ENCODE peak calls at places on chromosomes 16 and 17, in six cellular contexts. M is IMR-90, Z is fibroblast of gingiva, P is endothelial cell, Y is Kasumi-1, T is fibroblast of the conjunctiva. Q is an unnamed sample.

GRCh38 chr17:2892305-2892971 is 96.2 kb downstream of the RAP1GAP2 start:
- DNase-seq in M (peak), Z (peak), P (no peak), Y (no peak), T (peak), Q (peak)

GRCh38 chr17:7260601-7261376 is 1.5 kb downstream of the CLDN7 start:
- DNase-seq in M (no peak), Z (no peak), P (peak), Y (no peak), T (no peak), Q (no peak)

GRCh38 chr17:30290696-30291570 is 811 bp downstream of the BLMH start:
- DNase-seq in M (peak), Z (peak), P (peak), Y (no peak), T (no peak), Q (no peak)

GRCh38 chr16:3819741-3820724 is 60.5 kb downstream of the CREBBP start:
- DNase-seq in M (peak), Z (peak), P (no peak), Y (no peak), T (peak), Q (no peak)

GRCh38 chr17:75245011-75245410 is 16.4 kb downstream of the GGA3 start:
- DNase-seq in M (no peak), Z (no peak), P (no peak), Y (no peak), T (no peak), Q (no peak)

GRCh38 chr16:28163699-28164584 is 47.8 kb downstream of the XPO6 start:
- DNase-seq in M (peak), Z (peak), P (no peak), Y (no peak), T (peak), Q (no peak)

GRCh38 chr17:10649031-10649430 is 8.1 kb downstream of the MYH3 start:
- DNase-seq in M (peak), Z (peak), P (no peak), Y (no peak), T (no peak), Q (no peak)

GRCh38 chr16:9058211-9058610 is 33.2 kb upstream of the HAPSTR1 start:
- DNase-seq in M (no peak), Z (no peak), P (no peak), Y (no peak), T (no peak), Q (no peak)

GRCh38 chr17:74919440-74920305 is 3.4 kb downstream of the USH1G start:
- DNase-seq in M (no peak), Z (no peak), P (peak), Y (no peak), T (no peak), Q (no peak)

GRCh38 chr17:49515196-49515770 is 20.2 kb downstream of the NGFR start:
- DNase-seq in M (peak), Z (peak), P (no peak), Y (peak), T (peak), Q (peak)

GRCh38 chr16:82715833-82716232 is 89.1 kb downstream of the CDH13 start:
- DNase-seq in M (no peak), Z (no peak), P (no peak), Y (no peak), T (no peak), Q (no peak)

GRCh38 chr16:50309156-50309526 is 42.8 kb downstream of the ADCY7 start:
- DNase-seq in M (no peak), Z (no peak), P (no peak), Y (no peak), T (no peak), Q (no peak)

GRCh38 chr17:2054262-2054739 is 602 bp upstream of the HIC1 start:
- DNase-seq in M (peak), Z (no peak), P (no peak), Y (no peak), T (no peak), Q (no peak)

GRCh38 chr17:42236760-42237159 is 39.4 kb downstream of the STAT5B start:
- DNase-seq in M (no peak), Z (no peak), P (no peak), Y (no peak), T (no peak), Q (no peak)

GRCh38 chr17:73291260-73291801 is 20.5 kb downstream of the CDC42EP4 start:
- DNase-seq in M (peak), Z (peak), P (no peak), Y (peak), T (peak), Q (no peak)

GRCh38 chr16:89855986-89856385 is 17.4 kb upstream of the TCF25 start:
- DNase-seq in M (no peak), Z (no peak), P (no peak), Y (no peak), T (no peak), Q (no peak)

GRCh38 chr16:63998-64913 is 8.2 kb downstream of the RHBDF1 start:
- DNase-seq in M (no peak), Z (no peak), P (no peak), Y (no peak), T (no peak), Q (no peak)

GRCh38 chr16:7628981-7629380 is 296.3 kb downstream of the RBFOX1 start:
- DNase-seq in M (no peak), Z (no peak), P (no peak), Y (no peak), T (no peak), Q (no peak)

GRCh38 chr16:54816471-54816870 is 114.2 kb upstream of the IRX5 start:
- DNase-seq in M (no peak), Z (no peak), P (no peak), Y (peak), T (no peak), Q (no peak)

GRCh38 chr17:8001976-8002645 is at the start of gene GUCY2D:
- DNase-seq in M (no peak), Z (no peak), P (no peak), Y (no peak), T (no peak), Q (no peak)

GRCh38 chr16:66107661-66108060 is 258.8 kb upstream of the CDH5 start:
- DNase-seq in M (peak), Z (no peak), P (no peak), Y (no peak), T (peak), Q (no peak)

GRCh38 chr17:81512984-81513668 is 527 bp upstream of the ACTG1 start:
- DNase-seq in M (peak), Z (peak), P (peak), Y (peak), T (no peak), Q (no peak)

GRCh38 chr17:59669411-59669810 is 37.8 kb downstream of the PTRH2 start:
- DNase-seq in M (no peak), Z (no peak), P (no peak), Y (no peak), T (no peak), Q (no peak)

GRCh38 chr16:82178352-82178751 is 8.3 kb upstream of the MPHOSPH6 start:
- DNase-seq in M (no peak), Z (no peak), P (no peak), Y (no peak), T (no peak), Q (no peak)

GRCh38 chr17:69723741-69724140 is 309.2 kb downstream of the MAP2K6 start:
- DNase-seq in M (no peak), Z (no peak), P (no peak), Y (no peak), T (no peak), Q (no peak)

GRCh38 chr16:81582655-81583441 is 138.2 kb downstream of the CMIP start:
- DNase-seq in M (no peak), Z (peak), P (no peak), Y (no peak), T (no peak), Q (no peak)

GRCh38 chr16:10929853-10930754 is 12.2 kb downstream of the DEXI start:
- DNase-seq in M (no peak), Z (no peak), P (no peak), Y (no peak), T (no peak), Q (no peak)